ENCODE peak calls at places on chromosomes 2 and 18, in six cellular contexts. Q is NB4, O is neural crest cell, Z is GM10248, Y is heart right ventricle, H is stomach. T is an unnamed sample.

GRCh38 chr2:23826771-23827170 is 100.2 kb downstream of the ATAD2B start:
- DNase-seq in Q (no peak), O (no peak), Z (no peak), Y (no peak), H (no peak), T (no peak)

GRCh38 chr18:9643549-9643948 is 29.2 kb upstream of the PPP4R1 start:
- DNase-seq in Q (no peak), O (no peak), Z (no peak), Y (peak), H (no peak), T (no peak)

GRCh38 chr2:223055140-223055539 is 3.1 kb downstream of the KCNE4 start:
- DNase-seq in Q (no peak), O (no peak), Z (no peak), Y (peak), H (no peak), T (no peak)

GRCh38 chr2:73868204-73868978 is 24.4 kb upstream of the ACTG2 start:
- DNase-seq in Q (no peak), O (no peak), Z (no peak), Y (no peak), H (no peak), T (no peak)

GRCh38 chr2:134435936-134436335 is 182.1 kb downstream of the MGAT5 start:
- DNase-seq in Q (no peak), O (no peak), Z (peak), Y (no peak), H (no peak), T (no peak)

GRCh38 chr18:41113885-41114482 is 841.0 kb upstream of the PIK3C3 start:
- DNase-seq in Q (no peak), O (no peak), Z (no peak), Y (no peak), H (no peak), T (no peak)

GRCh38 chr2:241692448-241692847 is 5.8 kb upstream of the DTYMK start:
- DNase-seq in Q (no peak), O (no peak), Z (no peak), Y (no peak), H (no peak), T (no peak)

GRCh38 chr18:73780218-73780617 is 367.4 kb downstream of the FBXO15 start:
- DNase-seq in Q (no peak), O (no peak), Z (no peak), Y (no peak), H (no peak), T (no peak)

GRCh38 chr2:46122318-46122970 is 174.8 kb upstream of the EPAS1 start:
- DNase-seq in Q (no peak), O (no peak), Z (no peak), Y (no peak), H (no peak), T (no peak)

GRCh38 chr2:174171686-174172445 is 76.5 kb downstream of the OLA1 start:
- DNase-seq in Q (no peak), O (no peak), Z (no peak), Y (no peak), H (no peak), T (no peak)

GRCh38 chr2:121075641-121076500 is 209.1 kb downstream of the TFCP2L1 start:
- DNase-seq in Q (no peak), O (no peak), Z (no peak), Y (no peak), H (no peak), T (no peak)

GRCh38 chr2:1134629-1135028 is 184.0 kb downstream of the SNTG2 start:
- DNase-seq in Q (no peak), O (no peak), Z (no peak), Y (no peak), H (no peak), T (no peak)

GRCh38 chr2:1137992-1138391 is 187.3 kb downstream of the SNTG2 start:
- DNase-seq in Q (no peak), O (no peak), Z (no peak), Y (no peak), H (no peak), T (no peak)

GRCh38 chr2:1132328-1132964 is 181.8 kb downstream of the SNTG2 start:
- DNase-seq in Q (no peak), O (no peak), Z (no peak), Y (no peak), H (no peak), T (no peak)

GRCh38 chr2:1136807-1137663 is 186.4 kb downstream of the SNTG2 start:
- DNase-seq in Q (no peak), O (no peak), Z (no peak), Y (no peak), H (no peak), T (no peak)

GRCh38 chr2:1136071-1136470 is 185.4 kb downstream of the SNTG2 start:
- DNase-seq in Q (peak), O (no peak), Z (no peak), Y (no peak), H (no peak), T (no peak)
- TF ChIP-seq CTCF in Q (peak), O (peak), Z (no peak), Y (no peak), H (no peak), T (no peak)

DNA sequence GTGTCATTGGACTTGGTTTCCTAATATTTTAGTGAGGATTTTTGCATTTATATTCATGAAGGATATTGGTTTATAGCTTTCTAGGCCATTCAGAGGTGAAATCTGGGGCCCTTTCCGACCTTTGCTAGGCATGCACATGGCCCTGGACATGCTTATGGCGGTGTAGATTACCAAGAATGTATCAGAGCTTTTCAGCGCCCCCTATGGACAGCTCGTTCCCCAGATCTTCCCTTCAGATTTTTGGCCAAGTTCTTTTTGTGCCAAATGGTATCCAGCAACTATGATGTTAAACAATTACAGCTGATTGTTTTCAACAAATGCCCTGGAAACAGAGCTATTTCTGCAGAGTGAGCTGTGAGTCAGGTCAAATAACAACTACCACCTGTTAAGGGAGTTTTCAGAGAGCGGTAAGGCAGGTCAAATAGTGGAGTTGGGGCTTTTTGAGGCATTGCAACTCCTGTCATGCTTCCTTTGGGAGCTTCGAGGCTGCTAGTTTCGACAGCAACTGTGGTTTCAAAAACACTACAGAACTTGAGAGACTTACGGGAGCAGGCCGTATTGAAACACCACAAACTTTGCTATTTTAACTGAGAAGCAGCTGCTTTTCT is 188.3 kb downstream of the ZNF516 start:
- DNase-seq in Q (peak), O (no peak), Z (no peak), Y (no peak), H (no peak), T (no peak)
- TF ChIP-seq CTCF in Q (peak), O (peak), Z (no peak), Y (no peak), H (no peak), T (peak)

DNA sequence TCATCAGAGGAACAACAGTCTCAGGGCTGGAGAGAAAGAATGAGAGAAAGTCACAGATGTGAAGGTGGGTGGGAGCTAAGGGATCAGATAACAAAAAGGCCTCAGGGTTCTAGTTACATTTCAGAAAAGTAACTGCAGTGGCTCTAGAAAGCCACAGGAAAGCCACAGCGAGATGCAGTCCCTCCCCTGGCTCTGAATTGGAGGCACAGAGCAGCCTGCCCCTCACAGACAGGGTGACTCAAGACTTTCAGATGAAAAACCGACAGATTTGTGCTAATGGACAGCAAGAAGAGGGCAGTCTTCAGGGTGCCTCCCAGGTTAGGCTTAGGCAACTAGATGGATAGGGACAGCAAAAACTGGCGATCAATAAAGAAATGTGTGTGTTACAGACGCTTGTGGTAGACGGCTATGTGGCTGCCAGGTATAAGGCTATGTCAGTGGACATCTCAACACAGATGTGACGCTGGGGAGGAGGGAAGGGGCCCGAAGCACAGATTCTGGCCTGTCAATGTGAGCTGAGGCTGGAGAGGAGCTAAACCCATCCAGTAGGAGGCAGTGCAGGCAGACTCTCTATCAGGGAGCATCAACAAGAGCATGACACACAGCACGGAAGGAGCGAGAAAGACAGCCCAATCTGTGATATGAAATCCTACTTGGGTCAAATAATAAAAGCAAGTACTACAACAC is 26.2 kb downstream of the UNC50 start:
- DNase-seq in Q (peak), O (no peak), Z (no peak), Y (no peak), H (no peak), T (no peak)
- TF ChIP-seq CTCF in Q (peak), O (peak), Z (peak), Y (no peak), H (no peak), T (peak)

GRCh38 chr18:13640266-13640860 is 86.0 kb downstream of the FAM210A start:
- DNase-seq in Q (no peak), O (no peak), Z (no peak), Y (no peak), H (no peak), T (no peak)

GRCh38 chr18:13641551-13642439 is 84.6 kb downstream of the FAM210A start:
- DNase-seq in Q (no peak), O (no peak), Z (no peak), Y (peak), H (no peak), T (no peak)

GRCh38 chr18:13638684-13639083 is 87.7 kb downstream of the FAM210A start:
- DNase-seq in Q (no peak), O (no peak), Z (no peak), Y (no peak), H (no peak), T (no peak)

GRCh38 chr18:13642440-13642827 is 83.9 kb downstream of the FAM210A start:
- DNase-seq in Q (no peak), O (no peak), Z (no peak), Y (no peak), H (no peak), T (no peak)

GRCh38 chr18:13639196-13639595 is 87.2 kb downstream of the FAM210A start:
- DNase-seq in Q (no peak), O (no peak), Z (no peak), Y (peak), H (no peak), T (no peak)
- TF ChIP-seq CTCF in Q (no peak), O (no peak), Z (no peak), Y (no peak), H (no peak), T (no peak)

GRCh38 chr2:112960230-112960825 is 17.5 kb upstream of the IL36G start:
- DNase-seq in Q (no peak), O (no peak), Z (no peak), Y (no peak), H (no peak), T (no peak)
- TF ChIP-seq CTCF in Q (peak), O (no peak), Z (no peak), Y (no peak), H (no peak), T (no peak)

DNA sequence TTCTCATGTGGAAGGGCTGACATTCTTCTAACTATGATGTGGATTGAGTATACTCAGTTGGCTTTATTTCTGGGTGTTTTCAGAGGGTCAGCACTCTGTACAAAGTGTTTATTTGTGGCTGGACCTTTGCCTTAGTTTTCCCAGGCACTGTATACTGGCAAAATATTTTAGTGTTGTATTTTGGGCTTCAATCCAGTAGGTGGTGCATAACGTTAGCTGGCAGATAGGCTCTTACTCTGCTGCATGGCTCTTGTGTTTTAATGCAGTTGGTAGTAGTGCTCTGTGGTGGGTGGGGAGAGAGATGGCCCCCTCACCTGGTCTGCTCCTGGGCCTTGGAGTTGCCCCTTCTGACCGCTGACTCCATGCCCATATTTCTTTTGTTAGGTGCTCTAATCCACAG is 75.6 kb upstream of the REG3A start:
- DNase-seq in Q (peak), O (no peak), Z (no peak), Y (no peak), H (no peak), T (no peak)
- TF ChIP-seq CTCF in Q (peak), O (peak), Z (no peak), Y (no peak), H (no peak), T (peak)

T was measured in GM13977.